ENCODE peak calls at places on chromosomes 2 and 18, in nine cellular contexts. Z is cardiac fibroblast, B is mesothelial cell of epicardium, G is cardiac muscle cell, E is uterus, S is foreskin fibroblast, T is LNCaP clone FGC, D is type B pancreatic cell, M is nephron progenitor cell. K is an unnamed sample.

GRCh38 chr2:3492951-3493609 is 26.3 kb downstream of the ADI1 start:
- DNase-seq in Z (peak), G (peak), S (peak), T (no peak), E (peak), D (no peak), M (no peak), B (no peak), K (no peak)

GRCh38 chr2:8582850-8583399 is 98.9 kb upstream of the ID2 start:
- DNase-seq in G (no peak), E (no peak), B (peak), Z (no peak), S (no peak), M (no peak), T (no peak), D (peak), K (no peak)

GRCh38 chr18:5197461-5197860 is 404 bp upstream of the AKAIN1 start:
- DNase-seq in T (no peak), M (peak), B (no peak), E (no peak), S (no peak), G (no peak), D (no peak), Z (no peak), K (no peak)

GRCh38 chr2:19362652-19363473 is 4.4 kb upstream of the OSR1 start:
- DNase-seq in T (peak), B (peak), E (peak), M (peak), Z (peak), G (peak), D (no peak), S (peak), K (peak)

GRCh38 chr18:73780218-73780617 is 367.4 kb downstream of the FBXO15 start:
- DNase-seq in Z (no peak), T (no peak), E (no peak), G (no peak), S (no peak), D (no peak), M (no peak), B (no peak), K (no peak)

GRCh38 chr18:57759650-57760049 is 43.5 kb downstream of the ATP8B1 start:
- DNase-seq in E (no peak), M (no peak), S (no peak), T (no peak), B (no peak), D (no peak), G (peak), Z (peak), K (no peak)

GRCh38 chr18:75132471-75132870 is 76.5 kb downstream of the PTGR3 start:
- DNase-seq in S (no peak), E (no peak), B (no peak), T (no peak), Z (no peak), G (no peak), M (no peak), D (no peak), K (no peak)

GRCh38 chr2:35857541-35857940 is 498.0 kb upstream of the CRIM1 start:
- DNase-seq in M (no peak), E (no peak), Z (no peak), S (no peak), D (no peak), B (no peak), T (no peak), G (no peak), K (no peak)

GRCh38 chr2:199430219-199430618 is 27.5 kb downstream of the SATB2 start:
- DNase-seq in B (no peak), Z (no peak), M (no peak), S (no peak), T (no peak), D (no peak), G (no peak), E (no peak), K (no peak)

GRCh38 chr18:30800800-30801199 is 241.7 kb downstream of the DSC3 start:
- DNase-seq in D (no peak), E (no peak), T (no peak), G (no peak), S (no peak), Z (no peak), B (no peak), M (no peak), K (no peak)

GRCh38 chr18:47983946-47984345 is 53.5 kb upstream of the SMAD2 start:
- DNase-seq in T (no peak), M (no peak), D (no peak), S (no peak), G (no peak), Z (no peak), E (no peak), B (no peak), K (no peak)

GRCh38 chr2:54627973-54628372 is 95.5 kb upstream of the EML6 start:
- DNase-seq in D (no peak), G (no peak), T (no peak), S (no peak), M (no peak), B (no peak), E (no peak), Z (no peak), K (no peak)

DNA sequence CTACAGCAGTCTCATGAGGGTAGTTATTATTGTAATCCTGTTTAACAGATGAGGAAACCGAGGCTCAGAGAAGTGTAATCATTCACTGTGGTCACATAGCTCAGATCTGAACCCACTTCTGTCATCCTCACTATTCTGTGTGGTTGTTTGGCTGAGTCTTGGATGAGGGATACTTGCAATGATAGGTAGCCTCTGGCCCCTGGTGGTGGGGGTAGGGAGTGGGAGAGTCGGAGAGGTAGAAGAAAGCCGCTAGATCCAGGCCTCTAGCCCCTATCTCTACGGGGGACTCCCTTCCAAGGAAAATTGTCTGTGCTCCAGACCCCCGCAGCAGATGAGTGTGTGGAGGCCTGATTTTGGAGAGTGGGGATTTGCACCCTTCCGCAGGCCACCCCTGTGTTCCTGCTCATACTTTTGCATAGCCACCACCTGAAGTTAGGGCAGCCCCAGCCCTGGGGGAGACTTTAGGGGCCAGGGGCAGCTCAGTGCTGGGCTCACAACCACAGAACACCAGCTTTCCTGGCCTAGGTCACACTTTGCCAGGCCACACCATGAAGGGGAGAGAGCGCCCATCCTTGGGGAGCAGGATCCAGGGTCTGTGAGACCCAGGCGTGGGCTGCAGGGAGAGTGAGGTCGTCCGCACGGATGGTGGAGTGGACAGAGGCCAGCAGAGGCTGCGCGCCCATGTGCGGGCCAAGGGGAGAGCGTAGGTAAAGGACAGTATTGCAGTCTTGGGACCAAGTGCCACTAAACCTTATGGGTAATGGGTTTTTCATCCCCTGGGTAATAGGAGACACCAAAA is 148.1 kb downstream of the GLI2 start:
- DNase-seq in D (no peak), B (no peak), Z (no peak), M (no peak), G (no peak), E (no peak), T (no peak), S (no peak), K (no peak)
- TF ChIP-seq CTCF in D (peak), B (no peak), Z (no peak), M (peak), G (no peak), E (no peak), T (no peak), S (no peak), K (no peak)

GRCh38 chr2:185471441-185471840 is 267.2 kb upstream of the FSIP2 start:
- DNase-seq in E (no peak), S (no peak), D (no peak), Z (no peak), G (no peak), B (no peak), M (no peak), T (no peak), K (no peak)

GRCh38 chr2:185473838-185474237 is 264.8 kb upstream of the FSIP2 start:
- DNase-seq in S (no peak), E (no peak), D (no peak), T (no peak), B (no peak), M (no peak), Z (no peak), G (no peak), K (no peak)

GRCh38 chr2:185472574-185472973 is 266.0 kb upstream of the FSIP2 start:
- DNase-seq in Z (no peak), G (no peak), E (no peak), B (no peak), T (no peak), S (no peak), D (no peak), M (no peak), K (no peak)

GRCh38 chr2:185477452-185477851 is 261.2 kb upstream of the FSIP2 start:
- DNase-seq in M (no peak), G (no peak), D (no peak), E (no peak), T (no peak), Z (no peak), S (no peak), B (no peak), K (no peak)

DNA sequence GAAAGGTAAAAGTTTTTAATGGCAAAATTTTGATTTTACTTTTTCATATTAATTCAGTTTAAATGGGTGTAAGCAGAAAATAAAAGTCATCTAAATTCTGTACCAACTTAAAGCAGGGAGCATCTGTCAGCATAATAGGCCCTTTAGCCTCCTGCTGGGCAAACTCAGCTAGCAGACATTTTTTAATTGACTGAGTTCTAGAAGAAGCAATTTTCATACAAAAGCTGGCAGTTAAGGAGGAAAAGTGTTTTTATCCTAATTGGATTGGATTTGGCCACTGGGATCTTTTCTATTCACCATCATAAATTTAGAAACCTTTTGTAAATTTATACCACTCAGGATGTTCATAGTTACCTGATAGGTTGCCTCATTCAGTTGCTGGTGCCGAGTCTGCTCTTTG is 262.7 kb upstream of the FSIP2 start:
- DNase-seq in G (no peak), M (no peak), S (no peak), B (no peak), T (no peak), E (no peak), Z (no peak), D (no peak), K (no peak)
- TF ChIP-seq CTCF in G (no peak), M (no peak), S (no peak), B (no peak), T (no peak), E (no peak), Z (no peak), D (peak), K (peak)

DNA sequence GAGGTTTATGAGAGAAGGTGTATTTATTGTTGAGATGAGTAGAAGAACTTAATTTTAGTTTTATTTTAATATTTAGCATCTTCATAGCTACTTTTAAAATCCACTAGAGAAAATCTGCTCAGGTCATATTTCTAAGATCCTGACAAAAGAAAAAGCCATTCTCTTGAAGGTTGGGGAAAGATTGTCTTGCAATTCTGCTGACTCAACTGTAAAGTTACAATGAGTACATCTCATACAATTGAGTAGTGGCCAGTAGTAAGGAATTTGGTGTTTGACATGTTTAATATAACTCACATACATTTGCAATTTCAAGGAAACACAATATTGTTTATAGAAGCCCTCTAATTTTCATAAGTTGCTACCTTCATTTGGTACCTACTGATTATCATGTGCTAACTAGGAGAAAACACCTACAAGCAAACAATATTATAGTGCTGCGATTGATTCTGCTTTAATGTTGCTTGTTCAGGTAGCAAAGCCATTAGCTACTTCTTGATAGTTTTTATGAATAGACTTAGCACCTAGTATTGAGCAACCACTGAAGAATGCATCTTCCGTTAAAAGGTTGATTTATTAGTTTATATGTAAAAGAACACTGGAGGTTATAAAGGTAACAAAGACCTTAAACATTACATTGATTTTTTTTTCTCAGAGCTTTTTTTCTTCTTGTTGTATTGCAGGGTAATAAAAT is 344.4 kb downstream of the LRRTM1 start:
- DNase-seq in S (no peak), E (no peak), T (no peak), D (no peak), B (no peak), M (no peak), Z (no peak), G (no peak), K (no peak)
- TF ChIP-seq CTCF in S (no peak), E (no peak), T (no peak), D (no peak), B (no peak), M (no peak), Z (no peak), G (no peak), K (no peak)

DNA sequence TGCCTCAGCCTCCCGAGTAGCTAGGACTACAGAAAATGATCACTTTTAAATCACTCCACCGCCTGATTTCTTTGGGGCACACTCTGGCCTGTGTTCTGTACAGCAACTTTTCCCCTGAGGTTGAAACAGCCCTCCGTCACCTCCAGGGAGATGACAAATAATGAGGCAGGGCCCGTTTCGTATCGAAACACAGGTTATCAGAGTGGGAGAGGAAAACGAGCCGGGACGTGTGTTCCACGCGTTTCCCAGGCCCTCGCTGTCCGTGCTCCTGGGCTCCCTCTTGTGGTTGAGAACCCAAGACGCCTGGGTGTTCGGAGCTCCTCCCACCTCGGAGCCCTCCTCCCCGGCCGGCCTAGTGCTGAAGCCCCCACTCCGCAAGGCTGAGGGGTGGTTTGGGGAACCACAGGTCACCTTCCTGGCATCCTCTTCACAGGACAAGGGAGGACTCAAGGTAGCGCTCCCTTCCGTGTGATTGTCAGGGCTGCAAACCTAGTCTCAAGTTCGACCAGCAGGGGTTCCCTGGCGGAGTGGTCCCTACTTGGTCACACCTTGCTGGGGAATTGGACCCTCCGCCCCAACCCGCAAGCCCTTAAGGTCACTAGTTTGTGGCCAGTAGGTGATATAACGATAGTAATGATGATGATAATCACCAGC is 12.8 kb downstream of the ATP6V1B1 start:
- DNase-seq in D (peak), G (peak), S (peak), B (peak), M (peak), T (no peak), Z (peak), E (peak), K (peak)
- TF ChIP-seq CTCF in D (peak), G (peak), S (peak), B (peak), M (peak), T (peak), Z (peak), E (peak), K (peak)

GRCh38 chr2:118469103-118469502 is 378.3 kb downstream of the EN1 start:
- DNase-seq in E (no peak), S (no peak), M (no peak), T (no peak), B (no peak), D (no peak), Z (no peak), G (no peak), K (no peak)
- TF ChIP-seq CTCF in E (no peak), S (no peak), M (no peak), T (no peak), B (no peak), D (no peak), Z (no peak), G (no peak), K (no peak)

GRCh38 chr18:80247403-80247916 is at the start of gene PARD6G:
- DNase-seq in G (peak), D (peak), Z (peak), M (peak), B (peak), E (peak), S (peak), T (no peak), K (peak)
- TF ChIP-seq CTCF in G (no peak), D (no peak), Z (peak), M (no peak), B (no peak), E (peak), S (no peak), T (peak), K (no peak)

GRCh38 chr2:135257383-135258090 is 205.4 kb downstream of the RAB3GAP1 start:
- DNase-seq in B (no peak), Z (peak), T (no peak), D (no peak), M (no peak), E (no peak), G (no peak), S (peak), K (no peak)

GRCh38 chr2:135256531-135257258 is 204.6 kb downstream of the RAB3GAP1 start:
- DNase-seq in E (no peak), Z (peak), T (no peak), S (peak), D (no peak), G (no peak), B (no peak), M (no peak), K (no peak)

GRCh38 chr2:135259116-135259515 is 207.0 kb downstream of the RAB3GAP1 start:
- DNase-seq in S (no peak), D (no peak), G (no peak), T (no peak), B (no peak), M (no peak), E (no peak), Z (no peak), K (no peak)

GRCh38 chr2:135255208-135255607 is 203.1 kb downstream of the RAB3GAP1 start:
- DNase-seq in G (no peak), B (no peak), S (no peak), E (no peak), D (no peak), M (no peak), Z (no peak), T (no peak), K (no peak)

GRCh38 chr2:135258193-135258592 is 206.1 kb downstream of the RAB3GAP1 start:
- DNase-seq in B (no peak), E (no peak), G (no peak), D (no peak), S (no peak), T (no peak), M (no peak), Z (peak), K (no peak)
- TF ChIP-seq CTCF in B (no peak), E (no peak), G (no peak), D (no peak), S (no peak), T (peak), M (no peak), Z (no peak), K (no peak)

DNA sequence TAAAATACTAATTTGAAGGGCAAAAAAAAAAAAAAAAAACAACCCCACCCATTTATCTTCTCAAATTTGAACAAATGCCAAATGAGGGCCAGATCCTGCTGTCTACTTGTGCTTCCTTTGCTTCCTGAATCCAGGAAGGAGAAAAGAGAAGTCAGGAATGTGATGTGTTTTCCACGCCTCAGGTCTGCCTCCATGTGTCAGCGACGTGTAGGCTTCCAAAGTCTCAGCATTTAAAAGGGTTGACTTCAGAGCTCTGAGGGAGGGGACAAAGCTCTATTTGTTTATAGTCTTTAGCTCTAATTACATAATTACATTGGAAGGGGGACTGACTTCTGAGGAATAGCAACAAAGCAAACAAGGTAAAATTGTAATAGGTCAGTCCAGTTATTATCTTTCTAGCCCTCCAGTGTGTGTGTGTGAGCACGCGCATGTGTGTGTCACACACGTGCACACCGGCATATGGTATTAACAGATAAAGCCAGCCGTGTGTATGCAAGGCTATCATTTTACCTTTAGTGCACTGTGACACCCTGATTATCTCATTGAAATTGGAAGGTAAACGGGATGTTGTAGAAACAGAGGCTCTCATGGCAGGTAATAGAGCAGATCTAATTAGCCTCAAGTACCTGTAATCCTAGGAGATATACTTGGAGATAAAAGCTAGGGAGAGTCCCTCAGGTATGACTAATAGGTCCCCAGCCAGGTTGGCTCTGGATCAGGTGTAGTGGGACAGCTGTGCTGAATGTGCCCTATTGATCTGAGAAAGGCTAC is 911.4 kb upstream of the ZEB2 start:
- DNase-seq in Z (peak), T (no peak), D (no peak), M (no peak), E (no peak), B (no peak), G (peak), S (no peak), K (no peak)
- TF ChIP-seq CTCF in Z (no peak), T (peak), D (peak), M (no peak), E (no peak), B (no peak), G (no peak), S (no peak), K (peak)

K was measured in neural crest cell.